ENCODE peak calls at places on chromosomes 6 and 20, in seven cellular contexts. N is heart right ventricle, P is right atrium auricular region, K is small intestine, Q is IMR-90, L is brain microvascular endothelial cell, X is suprapubic skin. C is an unnamed sample.

GRCh38 chr6:124993327-124993726 is 31.1 kb downstream of the RNF217 start:
- DNase-seq in P (no peak), K (no peak), Q (no peak), X (no peak), L (no peak), N (no peak), C (no peak)

GRCh38 chr20:56718816-56719215 is 89.7 kb downstream of the TFAP2C start:
- DNase-seq in L (no peak), K (no peak), X (no peak), N (no peak), Q (no peak), P (no peak), C (no peak)

GRCh38 chr6:11551053-11551452 is 13.5 kb downstream of the TMEM170B start:
- DNase-seq in L (no peak), N (no peak), K (no peak), P (no peak), Q (no peak), X (no peak), C (no peak)

GRCh38 chr6:165685302-165685701 is 22.3 kb upstream of the PDE10A start:
- DNase-seq in L (no peak), P (no peak), K (no peak), X (no peak), N (no peak), Q (no peak), C (no peak)

GRCh38 chr20:48180039-48180438 is 394.8 kb upstream of the SULF2 start:
- DNase-seq in P (no peak), Q (no peak), L (peak; percentile 54), K (no peak), N (no peak), X (no peak), C (no peak)

GRCh38 chr20:63182946-63183415 is 33.0 kb downstream of the YTHDF1 start:
- DNase-seq in Q (no peak), N (no peak), L (no peak), X (no peak), P (no peak), K (no peak), C (no peak)

GRCh38 chr20:61453219-61453618 is 201.2 kb downstream of the CDH4 start:
- DNase-seq in K (no peak), Q (no peak), X (no peak), L (no peak), N (no peak), P (no peak), C (no peak)

GRCh38 chr6:140043357-140043756 is 668.9 kb upstream of the CITED2 start:
- DNase-seq in N (no peak), P (no peak), L (peak; percentile 83), Q (peak; percentile 96), X (no peak), K (peak; percentile 36), C (no peak)

GRCh38 chr20:59994697-59995122 is 36.5 kb downstream of the CDH26 start:
- DNase-seq in X (no peak), K (peak; percentile 9), P (no peak), Q (peak; percentile 20), L (no peak), N (peak; percentile 32), C (peak; percentile 43)

GRCh38 chr20:2403291-2404052 is 22.8 kb downstream of the TGM6 start:
- DNase-seq in L (no peak), P (peak; percentile 42), K (no peak), X (no peak), N (no peak), Q (no peak), C (no peak)

GRCh38 chr6:90420495-90420894 is 123.9 kb upstream of the BACH2 start:
- DNase-seq in Q (no peak), L (no peak), K (no peak), X (no peak), N (no peak), P (no peak), C (no peak)

GRCh38 chr20:22453244-22454080 is 130.9 kb downstream of the FOXA2 start:
- DNase-seq in K (peak; percentile 69), Q (no peak), X (no peak), L (no peak), N (no peak), P (no peak), C (no peak)

GRCh38 chr6:3714111-3714510 is 37.4 kb downstream of the PXDC1 start:
- DNase-seq in L (no peak), N (no peak), Q (no peak), P (no peak), X (no peak), K (no peak), C (no peak)

GRCh38 chr6:163416640-163417253 is 2.2 kb downstream of the QKI start:
- DNase-seq in K (peak; percentile 24), P (no peak), Q (peak; percentile 87), N (peak; percentile 77), X (no peak), L (peak; percentile 70), C (no peak)

GRCh38 chr6:51842066-51842465 is 245.3 kb downstream of the PKHD1 start:
- DNase-seq in Q (no peak), L (no peak), K (no peak), X (no peak), N (no peak), P (no peak), C (no peak)

GRCh38 chr6:27825025-27825823 is 87.0 kb downstream of the OR2B2 start:
- DNase-seq in P (no peak), X (no peak), N (no peak), K (peak; percentile 33), Q (no peak), L (no peak), C (no peak)

GRCh38 chr20:54177378-54177777 is 3.6 kb upstream of the CYP24A1 start:
- DNase-seq in P (no peak), L (no peak), K (no peak), Q (no peak), N (no peak), X (no peak), C (no peak)

GRCh38 chr20:49675368-49676151 is 38.1 kb downstream of the B4GALT5 start:
- DNase-seq in Q (no peak), P (no peak), N (no peak), K (peak; percentile 90), L (no peak), X (no peak), C (no peak)

GRCh38 chr20:49680475-49680874 is 33.2 kb downstream of the B4GALT5 start:
- DNase-seq in K (no peak), X (no peak), Q (no peak), P (no peak), N (no peak), L (no peak), C (no peak)

GRCh38 chr20:49676581-49677291 is 36.9 kb downstream of the B4GALT5 start:
- DNase-seq in X (no peak), L (peak; percentile 34), P (no peak), N (no peak), K (peak; percentile 80), Q (peak; percentile 71), C (no peak)

GRCh38 chr20:49674383-49675352 is 39.0 kb downstream of the B4GALT5 start:
- DNase-seq in L (no peak), P (no peak), X (no peak), Q (peak; percentile 30), K (peak; percentile 98), N (no peak), C (no peak)

GRCh38 chr20:49677777-49678758 is 35.6 kb downstream of the B4GALT5 start:
- DNase-seq in X (no peak), Q (no peak), P (no peak), N (no peak), L (no peak), K (peak; percentile 65), C (peak; percentile 69)
- H3K4me3 ChIP-seq in X (no peak overlapping the region), Q (no peak overlapping the region), P (no peak overlapping the region), N (no peak overlapping the region), L (no peak overlapping the region), K (no peak overlapping the region), C (no peak overlapping the region)

GRCh38 chr6:53541900-53542299 is 3.0 kb downstream of the GCLC start:
- DNase-seq in K (peak; percentile 42), N (no peak), P (no peak), Q (no peak), L (no peak), X (no peak), C (no peak)
- H3K4me3 ChIP-seq in K (no peak overlapping the region), N (no peak overlapping the region), P (no peak overlapping the region), Q (no peak overlapping the region), L (no peak overlapping the region), X (no peak overlapping the region), C (no peak overlapping the region)

GRCh38 chr6:159041181-159041580 is 3.6 kb downstream of the TAGAP start:
- DNase-seq in P (no peak), Q (no peak), N (no peak), K (no peak), X (no peak), L (no peak), C (no peak)

GRCh38 chr6:159042824-159043181 is 2.0 kb downstream of the TAGAP start:
- DNase-seq in X (no peak), N (no peak), P (no peak), L (no peak), Q (no peak), K (no peak), C (no peak)

GRCh38 chr6:159043986-159044385 is 805 bp downstream of the TAGAP start:
- DNase-seq in L (no peak), X (no peak), Q (no peak), N (no peak), K (no peak), P (no peak), C (no peak)

GRCh38 chr6:159043236-159043635 is 1.6 kb downstream of the TAGAP start:
- DNase-seq in P (no peak), Q (no peak), L (no peak), K (peak; percentile 69), X (no peak), N (no peak), C (no peak)

GRCh38 chr6:159042003-159042823 is 2.6 kb downstream of the TAGAP start:
- DNase-seq in P (no peak), L (peak; percentile 45), Q (peak; percentile 47), X (no peak), N (peak; percentile 59), K (peak; percentile 94), C (peak; percentile 73)
- H3K4me3 ChIP-seq in P (no peak overlapping the region), L (no peak overlapping the region), Q (no peak overlapping the region), X (peak overlapping the region; percentile 37), N (peak overlapping the region; percentile 38), K (peak overlapping the region; percentile 32), C (peak overlapping the region; percentile 28)

GRCh38 chr6:85089255-85089654 is 324.9 kb upstream of the TBX18 start:
- DNase-seq in K (no peak), N (no peak), X (no peak), P (no peak), L (no peak), Q (no peak), C (no peak)

GRCh38 chr6:85096976-85097375 is 332.6 kb upstream of the TBX18 start:
- DNase-seq in Q (no peak), N (no peak), L (no peak), K (no peak), P (no peak), X (no peak), C (no peak)

DNA sequence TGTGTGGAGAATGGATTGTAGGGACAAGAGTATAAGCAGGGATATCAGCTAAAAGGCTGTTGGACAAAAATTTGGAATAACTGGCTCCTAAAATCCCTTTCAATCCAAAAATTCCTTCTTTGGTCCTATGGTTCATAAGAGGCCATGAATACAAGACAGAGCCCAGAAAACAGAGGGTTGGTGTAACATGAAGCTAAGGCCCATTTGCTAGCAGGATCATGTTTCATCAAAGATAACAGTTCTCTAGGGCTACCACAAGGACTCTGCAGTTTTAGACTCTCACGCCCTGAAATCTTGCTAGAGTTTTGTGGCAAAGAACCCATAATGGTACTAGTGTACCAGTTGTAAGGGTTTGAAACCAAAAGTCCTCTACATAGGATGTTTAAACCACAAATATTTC is 327.8 kb upstream of the TBX18 start:
- DNase-seq in K (no peak), X (no peak), N (no peak), Q (no peak), L (no peak), P (no peak), C (no peak)
- H3K4me3 ChIP-seq in K (no peak overlapping the region), X (no peak overlapping the region), N (no peak overlapping the region), Q (no peak overlapping the region), L (no peak overlapping the region), P (no peak overlapping the region), C (no peak overlapping the region)

C was measured in right lobe of liver.